ENCODE peak calls at places on chromosomes 7 and 10, in ten cellular contexts. R is esophagus muscularis mucosa, U is GM23338, P is transverse colon, L is SK-N-SH, Y is K562, S is spleen, Q is suprapubic skin, M is endothelial cell of umbilical vein, N is breast epithelium. B is an unnamed sample.

GRCh38 chr7:37408241-37408884 is 40.3 kb downstream of the ELMO1 start:
- DNase-seq in S (no peak), U (no peak), Q (no peak), M (peak), P (no peak), R (no peak), L (peak), N (no peak), Y (no peak), B (no peak)

GRCh38 chr7:24831240-24831639 is 74.0 kb upstream of the GSDME start:
- DNase-seq in M (peak), P (no peak), U (no peak), N (no peak), R (no peak), Y (no peak), S (no peak), Q (no peak), L (no peak), B (no peak)

GRCh38 chr7:150368884-150369739 is 490 bp downstream of the REPIN1 start:
- DNase-seq in L (peak), N (peak), S (peak), M (peak), P (peak), R (peak), Y (peak), U (peak), Q (no peak), B (no peak)

GRCh38 chr7:11319491-11320274 is 346.0 kb downstream of the PHF14 start:
- DNase-seq in N (no peak), R (no peak), S (no peak), U (no peak), Y (no peak), L (no peak), Q (no peak), P (no peak), M (no peak), B (no peak)

GRCh38 chr7:136245327-136246004 is 268.3 kb upstream of the MTPN start:
- DNase-seq in Q (no peak), L (no peak), R (no peak), N (no peak), U (no peak), P (no peak), Y (no peak), M (no peak), S (no peak), B (no peak)

GRCh38 chr10:132614431-132615341 is 77.1 kb downstream of the INPP5A start:
- DNase-seq in Y (no peak), U (no peak), S (peak), P (no peak), N (no peak), R (no peak), Q (peak), M (no peak), L (peak), B (no peak)

GRCh38 chr7:117468174-117468573 is 11.7 kb upstream of the CFTR start:
- DNase-seq in Q (no peak), Y (no peak), L (no peak), P (no peak), S (no peak), R (no peak), M (no peak), U (no peak), N (no peak), B (no peak)

GRCh38 chr10:1432161-1432560 is 305.2 kb downstream of the ADARB2 start:
- DNase-seq in S (no peak), Y (no peak), Q (no peak), U (no peak), N (no peak), M (no peak), R (no peak), L (no peak), P (no peak), B (no peak)

GRCh38 chr10:111344804-111345203 is 268.0 kb downstream of the ADRA2A start:
- DNase-seq in N (no peak), S (no peak), R (no peak), Q (no peak), U (peak), M (no peak), Y (no peak), P (no peak), L (peak), B (no peak)

GRCh38 chr7:26200113-26200443 is 468 bp downstream of the HNRNPA2B1 start:
- DNase-seq in Q (peak), N (peak), P (peak), Y (peak), M (peak), S (peak), L (peak), R (no peak), U (peak), B (no peak)

GRCh38 chr10:83750604-83751003 is 388.7 kb upstream of the GHITM start:
- DNase-seq in Q (no peak), L (no peak), Y (no peak), N (no peak), R (no peak), P (no peak), S (no peak), U (no peak), M (no peak), B (no peak)

GRCh38 chr7:36037121-36037662 is 115.9 kb upstream of the EEPD1 start:
- DNase-seq in R (no peak), N (peak), S (no peak), P (peak), L (peak), M (peak), Y (no peak), U (peak), Q (peak), B (peak)

GRCh38 chr10:103448751-103449150 is 3.4 kb downstream of the CALHM2 start:
- DNase-seq in R (no peak), L (no peak), S (no peak), M (peak), N (no peak), U (no peak), Q (no peak), P (peak), Y (no peak), B (peak)

GRCh38 chr7:5408777-5409176 is 14.9 kb downstream of the TNRC18 start:
- DNase-seq in S (no peak), M (peak), Y (no peak), R (no peak), L (no peak), N (no peak), P (no peak), Q (no peak), U (no peak), B (no peak)

GRCh38 chr7:44618754-44619153 is 12.3 kb downstream of the OGDH start:
- DNase-seq in R (no peak), L (no peak), P (no peak), Q (no peak), U (no peak), N (no peak), S (no peak), Y (no peak), M (no peak), B (no peak)

GRCh38 chr10:59864141-59864962 is 42.0 kb downstream of the CCDC6 start:
- DNase-seq in Y (no peak), N (no peak), S (no peak), R (no peak), U (no peak), Q (no peak), M (peak), L (no peak), P (no peak), B (no peak)

GRCh38 chr10:1159131-1160061 is 103.2 kb downstream of the WDR37 start:
- DNase-seq in U (no peak), P (no peak), Y (peak), Q (no peak), M (peak), S (peak), R (peak), L (peak), N (no peak), B (peak)

GRCh38 chr10:79982861-79983260 is 34.0 kb upstream of the SFTPD start:
- DNase-seq in Y (no peak), U (peak), R (no peak), L (peak), N (no peak), P (no peak), M (no peak), S (no peak), Q (no peak), B (no peak)

GRCh38 chr7:111049971-111050680 is 40.8 kb upstream of the LRRN3 start:
- DNase-seq in Y (no peak), M (no peak), U (no peak), S (no peak), L (no peak), Q (no peak), P (no peak), N (no peak), R (no peak), B (no peak)

GRCh38 chr7:80608292-80608691 is 30.1 kb upstream of the CD36 start:
- DNase-seq in R (no peak), N (no peak), P (no peak), Q (no peak), S (no peak), L (no peak), Y (no peak), U (no peak), M (no peak), B (no peak)

GRCh38 chr7:2637066-2637471 is 5.3 kb downstream of the TTYH3 start:
- DNase-seq in N (no peak), P (no peak), Y (no peak), Q (peak), M (no peak), R (no peak), S (no peak), U (no peak), L (no peak), B (no peak)

GRCh38 chr7:96658011-96658391 is 51.6 kb downstream of the SEM1 start:
- DNase-seq in L (no peak), S (no peak), R (no peak), Y (no peak), P (no peak), U (no peak), M (no peak), Q (no peak), N (no peak), B (no peak)

GRCh38 chr7:94655562-94655883 is 410 bp downstream of the SGCE start:
- DNase-seq in Q (peak), M (no peak), Y (no peak), R (no peak), P (no peak), L (no peak), S (no peak), N (no peak), U (peak), B (no peak)

GRCh38 chr7:48180981-48181380 is 9.7 kb downstream of the ABCA13 start:
- DNase-seq in N (no peak), P (no peak), M (no peak), Y (no peak), Q (no peak), R (no peak), S (no peak), U (no peak), L (no peak), B (no peak)

GRCh38 chr7:152140560-152140959 is 115.1 kb downstream of the GALNT11 start:
- DNase-seq in P (no peak), M (no peak), S (no peak), N (no peak), Y (no peak), R (no peak), U (no peak), Q (no peak), L (no peak), B (no peak)

GRCh38 chr7:152133804-152134203 is 108.3 kb downstream of the GALNT11 start:
- DNase-seq in L (no peak), Y (no peak), P (no peak), R (peak), U (no peak), S (no peak), Q (no peak), M (no peak), N (no peak), B (no peak)

GRCh38 chr7:152140067-152140466 is 114.6 kb downstream of the GALNT11 start:
- DNase-seq in Q (no peak), P (no peak), N (no peak), Y (no peak), S (no peak), M (no peak), R (no peak), U (no peak), L (no peak), B (no peak)

GRCh38 chr7:152136623-152137022 is 111.1 kb downstream of the GALNT11 start:
- DNase-seq in N (no peak), M (no peak), Q (no peak), Y (no peak), U (no peak), L (no peak), P (no peak), R (peak), S (no peak), B (no peak)

DNA sequence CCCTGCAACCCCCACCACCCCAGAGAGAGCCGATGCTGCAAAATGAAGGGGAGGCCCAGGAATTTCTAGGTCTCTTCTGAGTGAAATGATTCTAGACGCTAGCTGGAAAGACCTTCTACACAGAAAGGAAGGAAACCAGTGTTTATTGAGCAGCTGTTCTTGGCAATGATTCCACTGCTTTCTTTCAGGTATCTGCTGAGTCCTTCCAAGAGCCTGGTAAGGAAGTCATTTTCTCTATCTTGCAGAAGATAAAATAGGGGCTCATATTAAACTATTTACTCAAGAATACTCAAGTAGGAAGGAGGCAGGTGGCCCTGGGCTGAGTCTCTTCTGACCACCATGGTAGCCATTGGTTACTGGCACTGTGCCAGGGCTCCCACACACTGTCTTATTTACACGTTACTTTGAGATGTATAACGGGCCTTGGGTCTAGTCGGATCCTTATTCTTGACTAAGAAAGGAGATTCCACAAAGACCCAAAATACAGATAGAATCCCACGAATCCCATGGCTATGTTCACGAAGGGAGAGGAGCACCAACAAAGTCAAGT is 112.1 kb downstream of the GALNT11 start:
- DNase-seq in Y (no peak), P (no peak), N (no peak), R (peak), L (no peak), U (no peak), Q (no peak), S (no peak), M (peak), B (no peak)
- H3K27ac ChIP-seq in Y (no peak), P (peak), N (no peak), R (peak), L (no peak), U (peak), Q (no peak), S (peak), M (no peak), B (no peak)

GRCh38 chr10:73956476-73957338 is 41.2 kb upstream of the VCL start:
- DNase-seq in M (peak), P (no peak), Y (peak), N (peak), R (no peak), U (peak), Q (no peak), S (peak), L (no peak), B (no peak)
- TF ChIP-seq POLR2AphosphoS5 in M (no peak), P (no peak), Y (peak), N (no peak), R (no peak), U (no peak), Q (no peak), S (no peak), L (no peak), B (no peak)

DNA sequence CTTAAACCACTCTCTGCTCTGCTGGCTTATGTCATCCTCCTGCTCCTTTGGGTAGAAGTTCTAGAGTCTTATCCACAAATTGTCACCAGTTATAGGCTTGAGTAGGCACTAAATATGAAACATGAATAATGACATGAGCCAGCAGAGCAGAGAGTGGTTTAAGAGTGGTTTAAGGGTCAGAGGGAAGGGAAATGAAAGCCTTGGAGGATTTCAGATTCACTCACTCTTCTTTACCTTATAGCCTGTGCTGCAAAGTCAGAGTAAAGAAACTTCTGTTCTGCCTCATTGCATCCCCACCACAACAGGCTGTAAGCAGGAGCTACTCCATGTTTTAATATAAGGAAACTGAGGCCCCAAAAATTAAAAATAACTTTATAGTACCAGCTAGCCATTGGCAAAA is 749.6 kb downstream of the AUTS2 start:
- DNase-seq in R (no peak), P (no peak), Y (no peak), L (no peak), S (no peak), M (no peak), U (no peak), Q (no peak), N (no peak), B (no peak)
- TF ChIP-seq CTCF in R (no peak), P (no peak), Y (no peak), L (no peak), S (no peak), M (no peak), U (no peak), Q (no peak), N (no peak), B (no peak)

DNA sequence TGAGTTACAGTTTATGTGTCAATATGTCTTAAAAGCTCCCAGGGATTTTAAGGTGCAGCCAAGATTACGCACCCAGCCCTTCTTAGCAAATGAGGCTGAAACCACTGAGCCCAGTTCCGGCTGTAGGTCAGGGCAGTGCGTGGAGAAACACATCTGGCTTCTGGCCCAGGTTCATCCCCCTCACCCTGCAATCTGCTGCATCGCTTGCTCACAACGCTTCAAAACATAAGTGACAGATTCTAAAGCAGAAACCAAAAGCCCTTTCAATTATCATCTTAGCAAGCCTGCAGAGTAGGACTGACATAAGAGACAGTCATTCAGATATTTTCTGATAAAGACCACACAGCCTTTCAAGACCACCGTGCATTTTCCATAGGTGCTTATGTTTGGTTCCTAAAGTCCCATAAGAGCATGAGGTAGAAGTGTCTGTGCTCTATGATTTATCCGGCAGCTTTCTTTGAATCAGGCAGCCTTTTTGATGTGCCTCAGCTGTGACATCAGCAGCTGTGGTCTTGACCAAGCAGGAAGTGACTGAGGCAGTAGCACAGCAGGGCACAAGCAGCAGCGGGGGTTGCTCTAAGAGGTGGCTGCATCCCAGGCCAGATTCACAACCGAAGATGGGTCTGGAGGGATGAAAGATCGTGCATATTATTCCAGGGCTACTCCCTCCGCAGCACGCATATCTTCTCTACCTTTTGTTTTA is 72.1 kb upstream of the LYZL2 start:
- DNase-seq in M (no peak), N (no peak), S (peak), P (peak), U (no peak), L (peak), Q (no peak), Y (no peak), R (no peak), B (no peak)
- H3K27ac ChIP-seq in M (no peak), N (peak), S (peak), P (peak), U (no peak), L (peak), Q (no peak), Y (no peak), R (no peak), B (peak)

B was measured in vagina.